ENCODE peak calls at places on chromosomes 1 and 21, in eight cellular contexts. P, W, X, Q, B, E, T and F are unnamed samples.

GRCh38 chr1:167247754-167248153 is 27.1 kb downstream of the POU2F1 start:
- DNase-seq in E (no peak), W (no peak), T (no peak), P (no peak), X (no peak), B (no peak), Q (no peak), F (no peak)

GRCh38 chr1:100360790-100361232 is 8.5 kb downstream of the CDC14A start:
- DNase-seq in Q (no peak), T (no peak), E (no peak), X (no peak), W (peak; percentile 63), B (no peak), P (no peak), F (no peak)

GRCh38 chr1:228062812-228063211 is 19.7 kb upstream of the ARF1 start:
- DNase-seq in B (no peak), W (peak; percentile 70), T (no peak), Q (no peak), X (no peak), E (no peak), P (no peak), F (no peak)

GRCh38 chr1:212104586-212105282 is 69.2 kb downstream of the DTL start:
- DNase-seq in E (no peak), Q (no peak), T (no peak), X (no peak), B (no peak), P (no peak), W (no peak), F (no peak)

GRCh38 chr1:96999191-96999590 is 277.6 kb downstream of the PTBP2 start:
- DNase-seq in E (no peak), X (no peak), P (no peak), B (no peak), W (no peak), Q (no peak), T (no peak), F (no peak)

GRCh38 chr1:232806071-232806510 is 875 bp downstream of the MAP10 start:
- DNase-seq in W (no peak), E (no peak), P (no peak), Q (no peak), B (no peak), T (no peak), X (no peak), F (no peak)

GRCh38 chr1:161382214-161383019 is 14.7 kb upstream of the CFAP126 start:
- DNase-seq in B (no peak), P (peak; percentile 60), E (peak; percentile 85), X (no peak), Q (no peak), W (no peak), T (peak; percentile 45), F (peak; percentile 54)

GRCh38 chr1:11534846-11535245 is 55.9 kb downstream of the DISP3 start:
- DNase-seq in P (no peak), B (no peak), T (no peak), W (no peak), X (no peak), Q (no peak), E (no peak), F (no peak)

GRCh38 chr1:112370981-112371380 is 25.0 kb upstream of the CTTNBP2NL start:
- DNase-seq in T (no peak), B (no peak), X (no peak), P (no peak), W (no peak), E (no peak), Q (no peak), F (no peak)

GRCh38 chr1:57319165-57319564 is 104.7 kb downstream of the DAB1 start:
- DNase-seq in T (no peak), E (peak; percentile 40), B (no peak), X (no peak), W (no peak), P (no peak), Q (no peak), F (peak; percentile 8)

GRCh38 chr21:42526379-42526727 is 12.7 kb downstream of the SLC37A1 start:
- DNase-seq in E (no peak), W (peak; percentile 30), B (peak; percentile 64), X (peak; percentile 65), Q (peak; percentile 93), T (no peak), P (no peak), F (no peak)

GRCh38 chr1:229410692-229411433 is 23.0 kb downstream of the ACTA1 start:
- DNase-seq in T (no peak), B (peak; percentile 96), W (peak; percentile 82), Q (no peak), P (peak; percentile 86), X (peak; percentile 87), E (peak; percentile 64), F (peak; percentile 71)

GRCh38 chr1:64598100-64598571 is 128.2 kb downstream of the CACHD1 start:
- DNase-seq in E (peak; percentile 81), Q (no peak), X (no peak), T (no peak), W (peak; percentile 76), B (no peak), P (no peak), F (peak; percentile 76)

GRCh38 chr21:31866077-31866511 is 6.7 kb upstream of the HUNK start:
- DNase-seq in T (peak; percentile 79), W (peak; percentile 97), B (peak; percentile 94), X (peak; percentile 97), P (peak; percentile 86), Q (peak; percentile 90), E (peak; percentile 43), F (peak; percentile 59)

GRCh38 chr21:21715286-21715969 is 717.2 kb downstream of the NCAM2 start:
- DNase-seq in T (no peak), W (no peak), P (no peak), X (no peak), B (no peak), E (peak; percentile 58), Q (no peak), F (no peak)

DNA sequence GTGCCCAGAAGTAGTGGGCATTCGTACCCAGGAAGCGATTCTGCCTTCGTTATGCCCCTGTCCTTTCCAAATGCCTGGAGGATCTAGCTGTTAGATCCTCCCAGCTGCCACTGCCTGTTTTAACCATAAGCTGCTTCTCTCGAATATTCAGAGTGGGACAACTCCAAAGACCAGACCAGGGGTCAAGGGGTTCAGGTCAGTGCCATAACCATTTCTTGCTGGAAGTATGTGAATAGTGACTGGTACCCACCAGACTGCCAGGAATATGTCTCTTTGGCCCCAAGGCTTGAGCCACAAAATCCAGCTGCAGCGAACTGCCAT is 914 bp upstream of the MTF1 start:
- DNase-seq in Q (no peak), W (no peak), B (no peak), E (no peak), P (no peak), T (no peak), X (no peak), F (no peak)
- TF ChIP-seq CTCF in Q (peak; percentile 34), W (no peak), B (no peak), E (no peak), P (no peak), T (no peak), X (no peak), F (peak; percentile 37)

GRCh38 chr1:20932437-20932977 is 145.4 kb upstream of the HP1BP3 start:
- DNase-seq in E (no peak), Q (no peak), W (no peak), X (no peak), T (no peak), P (no peak), B (no peak), F (no peak)

GRCh38 chr1:20935717-20936116 is 148.6 kb upstream of the HP1BP3 start:
- DNase-seq in B (no peak), W (no peak), X (no peak), T (no peak), P (no peak), Q (no peak), E (no peak), F (no peak)

GRCh38 chr1:20936216-20936615 is 149.1 kb upstream of the HP1BP3 start:
- DNase-seq in T (no peak), X (no peak), E (no peak), P (no peak), Q (no peak), W (no peak), B (no peak), F (no peak)

GRCh38 chr1:20930427-20930826 is 143.3 kb upstream of the HP1BP3 start:
- DNase-seq in X (no peak), T (no peak), W (no peak), P (no peak), E (no peak), B (no peak), Q (no peak), F (no peak)

DNA sequence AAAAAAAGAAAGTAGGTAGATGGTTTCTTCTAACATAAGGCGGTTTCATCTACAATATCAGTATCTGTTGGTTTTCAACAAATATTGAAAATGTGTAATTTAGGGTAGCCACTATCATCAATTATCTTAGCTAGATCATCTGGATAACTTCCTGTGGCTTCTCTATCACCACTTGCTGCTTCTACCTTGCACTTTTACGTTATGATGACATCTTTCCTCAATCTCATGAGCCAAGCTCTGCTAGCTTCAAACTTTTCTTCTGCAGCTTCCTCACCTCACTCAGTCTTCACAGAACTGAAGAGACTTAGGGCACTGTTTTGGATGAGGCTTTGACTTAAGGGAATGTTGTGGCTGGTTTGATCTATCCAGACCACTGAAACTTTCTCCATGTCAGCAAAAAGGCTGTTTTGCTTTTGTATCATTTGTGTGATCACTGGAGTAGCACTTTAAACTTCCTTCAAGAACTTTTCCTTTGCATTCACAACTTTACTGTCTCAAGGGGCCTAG is 144.9 kb upstream of the HP1BP3 start:
- DNase-seq in W (no peak), E (no peak), Q (no peak), P (no peak), T (no peak), X (no peak), B (no peak), F (no peak)
- TF ChIP-seq CTCF in W (no peak), E (no peak), Q (no peak), P (no peak), T (no peak), X (no peak), B (no peak), F (no peak)

GRCh38 chr1:151292207-151293030 is 10.3 kb downstream of the ZNF687 start:
- DNase-seq in X (no peak), B (no peak), W (peak; percentile 68), Q (no peak), E (no peak), T (no peak), P (peak; percentile 45), F (no peak)
- TF ChIP-seq CTCF in X (no peak), B (no peak), W (peak; percentile 50), Q (no peak), E (no peak), T (peak; percentile 13), P (no peak), F (no peak)

GRCh38 chr1:215146252-215146975 is 63.9 kb downstream of the KCNK2 start:
- DNase-seq in B (peak; percentile 6), Q (peak; percentile 20), E (peak; percentile 9), T (peak; percentile 21), W (peak; percentile 61), X (peak; percentile 22), P (peak; percentile 4), F (peak; percentile 33)

GRCh38 chr1:215147024-215147423 is 64.5 kb downstream of the KCNK2 start:
- DNase-seq in P (no peak), E (no peak), X (no peak), W (no peak), Q (no peak), T (no peak), B (no peak), F (no peak)

GRCh38 chr1:215140135-215140534 is 57.6 kb downstream of the KCNK2 start:
- DNase-seq in P (no peak), W (no peak), B (no peak), E (no peak), T (no peak), X (no peak), Q (no peak), F (no peak)

GRCh38 chr1:215141460-215141859 is 58.9 kb downstream of the KCNK2 start:
- DNase-seq in Q (no peak), P (no peak), B (no peak), E (no peak), X (no peak), T (no peak), W (no peak), F (no peak)

GRCh38 chr1:215143497-215143896 is 61.0 kb downstream of the KCNK2 start:
- DNase-seq in W (no peak), E (no peak), B (no peak), X (no peak), P (no peak), Q (no peak), T (no peak), F (no peak)
- TF ChIP-seq CTCF in W (peak; percentile 48), E (no peak), B (no peak), X (no peak), P (no peak), Q (no peak), T (no peak), F (no peak)